ENCODE peak calls at places on chromosomes 1 and 21, in ten cellular contexts. T is NCI-H1930; C is left cardiac atrium; F is HAP-1; R is stimulated activated CD4-positive, alpha-beta T cell treated with anti-CD3 and anti-CD28 coated beads, Interleukin-2, amount 100 ng/mL, for 48 hours; G is HS-5; K is NCI-H1694 treated with DMSO at 0.1 percent for 48 hours; N is RPMI8226; D is activated CD4-positive, alpha-beta T cell treated with anti-CD3 and anti-CD28 coated beads, Interleukin-2, amount 10 ng/mL, durations not matched to agents 24 days and 14 days; L is M059J. S is an unnamed sample.

GRCh38 chr1:90725341-90725960 is 8.3 kb upstream of the BARHL2 start:
- DNase-seq in T (no peak), C (no peak), F (no peak), R (no peak), G (no peak), K (no peak), N (no peak), D (no peak), L (no peak), S (no peak)

GRCh38 chr1:56409112-56409691 is 170.2 kb downstream of the PLPP3 start:
- DNase-seq in T (no peak), C (no peak), F (no peak), R (peak; percentile 2), G (no peak), K (no peak), N (peak; percentile 76), D (peak; percentile 55), L (no peak), S (no peak)

GRCh38 chr1:179228783-179229213 is 679 bp downstream of the ABL2 start:
- DNase-seq in T (no peak), C (peak; percentile 55), F (peak; percentile 23), R (peak; percentile 12), G (no peak), K (no peak), N (peak; percentile 56), D (peak; percentile 76), L (peak; percentile 35), S (peak; percentile 69)

GRCh38 chr1:230715510-230715909 is 1.6 kb upstream of the AGT start:
- DNase-seq in T (no peak), C (no peak), F (no peak), R (no peak), G (no peak), K (no peak), N (no peak), D (no peak), L (no peak), S (no peak)

GRCh38 chr1:118894836-118895235 is 93.3 kb downstream of the TBX15 start:
- DNase-seq in T (no peak), C (no peak), F (no peak), R (no peak), G (no peak), K (no peak), N (no peak), D (no peak), L (no peak), S (no peak)

GRCh38 chr1:9031484-9032259 is 5.4 kb upstream of the SLC2A7 start:
- DNase-seq in T (no peak), C (peak; percentile 37), F (no peak), R (no peak), G (no peak), K (no peak), N (no peak), D (no peak), L (no peak), S (no peak)

GRCh38 chr1:21572735-21573277 is 63.6 kb downstream of the ALPL start:
- DNase-seq in T (no peak), C (no peak), F (no peak), R (no peak), G (no peak), K (no peak), N (no peak), D (no peak), L (no peak), S (no peak)

GRCh38 chr1:54011316-54012007 is 6.5 kb downstream of the LDLRAD1 start:
- DNase-seq in T (no peak), C (no peak), F (no peak), R (no peak), G (no peak), K (no peak), N (no peak), D (no peak), L (no peak), S (no peak)

GRCh38 chr21:46109251-46110221 is 11.6 kb downstream of the COL6A2 start:
- DNase-seq in T (no peak), C (peak; percentile 14), F (no peak), R (no peak), G (no peak), K (no peak), N (no peak), D (no peak), L (no peak), S (no peak)

GRCh38 chr1:154589780-154590179 is 18.2 kb downstream of the ADAR start:
- DNase-seq in T (no peak), C (no peak), F (no peak), R (no peak), G (no peak), K (no peak), N (no peak), D (no peak), L (no peak), S (no peak)